ENCODE peak calls at places on chromosomes 13 and 19, in four cellular contexts. O, J, Q and L are unnamed samples.

GRCh38 chr13:52906122-52906903 is 57.9 kb upstream of the PCDH8 start:
- DNase-seq in Q (no peak), O (no peak), J (no peak), L (no peak)

GRCh38 chr13:98997738-98998641 is 20.1 kb upstream of the DOCK9 start:
- DNase-seq in J (no peak), O (peak), Q (no peak), L (no peak)

GRCh38 chr19:46347985-46348384 is 1.1 kb downstream of the PPP5C start:
- DNase-seq in O (no peak), Q (no peak), J (no peak), L (no peak)

GRCh38 chr13:57443494-57443893 is 188.1 kb upstream of the PCDH17 start:
- DNase-seq in J (no peak), O (no peak), Q (no peak), L (no peak)

GRCh38 chr13:29496241-29496712 is 99.2 kb downstream of the SLC7A1 start:
- DNase-seq in O (no peak), J (no peak), Q (no peak), L (no peak)

GRCh38 chr19:38617283-38617763 is 430 bp downstream of the MAP4K1 start:
- DNase-seq in O (no peak), J (no peak), Q (no peak), L (peak)

GRCh38 chr19:10292789-10293636 is 3.3 kb downstream of the ICAM5 start:
- DNase-seq in J (no peak), O (no peak), Q (no peak), L (no peak)

GRCh38 chr13:107138987-107139386 is 571.0 kb upstream of the ARGLU1 start:
- DNase-seq in O (no peak), J (no peak), Q (no peak), L (no peak)

GRCh38 chr19:38183227-38183914 is 40.7 kb downstream of the DPF1 start:
- DNase-seq in O (no peak), Q (no peak), J (no peak), L (no peak)

GRCh38 chr13:28611654-28612131 is 47.2 kb upstream of the POMP start:
- DNase-seq in O (peak), Q (no peak), J (no peak), L (no peak)

GRCh38 chr13:57630661-57631606 is 610 bp upstream of the PCDH17 start:
- DNase-seq in J (no peak), O (peak), Q (no peak), L (no peak)

GRCh38 chr19:41541990-41542584 is 33.9 kb upstream of the CEACAM21 start:
- DNase-seq in J (peak), Q (peak), O (peak), L (peak)

GRCh38 chr19:339262-339887 is 5.2 kb downstream of the MIER2 start:
- DNase-seq in J (no peak), Q (no peak), O (peak), L (no peak)

GRCh38 chr13:112056739-112057433 is 10.1 kb upstream of the SOX1 start:
- DNase-seq in Q (no peak), J (no peak), O (no peak), L (no peak)

GRCh38 chr19:7739801-7740659 is 7.3 kb downstream of the CD209 start:
- DNase-seq in O (no peak), J (no peak), Q (no peak), L (no peak)

GRCh38 chr19:3618144-3618810 is 8.3 kb downstream of the CACTIN start:
- DNase-seq in J (no peak), Q (peak), O (peak), L (peak)

GRCh38 chr19:2061936-2062729 is 11.1 kb upstream of the MKNK2 start:
- DNase-seq in Q (no peak), J (no peak), O (peak), L (peak)

GRCh38 chr19:46115396-46116109 is 8.9 kb downstream of the IGFL3 start:
- DNase-seq in J (no peak), Q (no peak), O (peak), L (no peak)

GRCh38 chr13:33761744-33762143 is 56.2 kb upstream of the RFC3 start:
- DNase-seq in Q (no peak), O (peak), J (no peak), L (no peak)

GRCh38 chr13:85093808-85094207 is 705.4 kb downstream of the SLITRK6 start:
- DNase-seq in O (peak), J (no peak), Q (no peak), L (peak)

GRCh38 chr19:6378036-6378435 is 2.3 kb upstream of the PSPN start:
- DNase-seq in Q (no peak), O (no peak), J (no peak), L (no peak)

GRCh38 chr13:82717249-82717648 is 1165.0 kb downstream of the SLITRK1 start:
- DNase-seq in O (peak), Q (no peak), J (no peak), L (no peak)

GRCh38 chr13:75440100-75440499 is 41.9 kb downstream of the TBC1D4 start:
- DNase-seq in Q (no peak), J (no peak), O (no peak), L (no peak)

GRCh38 chr19:14526423-14526822 is 3.0 kb upstream of the TECR start:
- DNase-seq in J (no peak), O (no peak), Q (no peak), L (no peak)

GRCh38 chr19:50822661-50823208 is 852 bp downstream of the KLK1 start:
- DNase-seq in Q (no peak), O (no peak), J (no peak), L (no peak)

GRCh38 chr19:37874784-37875183 is 31.6 kb downstream of the WDR87 start:
- DNase-seq in O (no peak), J (no peak), Q (no peak), L (no peak)

GRCh38 chr19:54481326-54481930 is 8.3 kb upstream of the CDC42EP5 start:
- DNase-seq in O (peak), Q (no peak), J (no peak), L (peak)

GRCh38 chr19:632228-633067 is 889 bp downstream of the POLRMT start:
- DNase-seq in O (peak), Q (no peak), J (no peak), L (no peak)

GRCh38 chr13:99970761-99971575 is 599 bp downstream of the ZIC5 start:
- DNase-seq in J (no peak), Q (no peak), O (no peak), L (peak)